ENCODE peak calls at places on chromosomes 6 and 20, in six cellular contexts. L, F, C, N, H and R are unnamed samples.

GRCh38 chr20:58001381-58001780 is 227.1 kb downstream of the ANKRD60 start:
- DNase-seq in F (no peak), L (no peak), N (peak), H (no peak), C (no peak), R (no peak)

GRCh38 chr20:32752458-32753250 is 9.4 kb upstream of the COMMD7 start:
- DNase-seq in L (no peak), N (no peak), F (no peak), C (peak), H (no peak), R (no peak)

GRCh38 chr6:151675746-151676459 is 131.6 kb upstream of the ESR1 start:
- DNase-seq in N (no peak), C (peak), L (peak), H (peak), F (peak), R (peak)

GRCh38 chr6:159797554-159797953 is 2.5 kb upstream of the PNLDC1 start:
- DNase-seq in N (no peak), H (no peak), F (no peak), L (no peak), C (no peak), R (no peak)

GRCh38 chr20:44918342-44918741 is 8.5 kb downstream of the PABPC1L start:
- DNase-seq in C (no peak), N (no peak), L (no peak), H (no peak), F (no peak), R (no peak)

GRCh38 chr6:83055366-83055964 is 10.2 kb downstream of the UBE3D start:
- DNase-seq in H (peak), F (peak), L (peak), C (peak), N (no peak), R (no peak)

GRCh38 chr6:21371676-21372161 is 221.8 kb upstream of the SOX4 start:
- DNase-seq in F (no peak), H (no peak), N (no peak), C (peak), L (no peak), R (no peak)

GRCh38 chr6:153096031-153096430 is 35.1 kb downstream of the RGS17 start:
- DNase-seq in H (no peak), C (no peak), N (no peak), L (no peak), F (no peak), R (no peak)

GRCh38 chr6:166005401-166005845 is 162.2 kb downstream of the TBXT start:
- DNase-seq in C (peak), H (peak), N (peak), F (no peak), L (no peak), R (no peak)

GRCh38 chr20:62382306-62383198 is 4.4 kb upstream of the RPS21 start:
- DNase-seq in H (peak), N (peak), F (peak), C (peak), L (peak), R (peak)

GRCh38 chr6:7271205-7271534 is 41.8 kb downstream of the SSR1 start:
- DNase-seq in H (no peak), L (no peak), N (no peak), C (no peak), F (no peak), R (no peak)

GRCh38 chr6:118872726-118873125 is 21.2 kb upstream of the ASF1A start:
- DNase-seq in N (no peak), C (no peak), H (no peak), L (no peak), F (no peak), R (no peak)

GRCh38 chr6:13357551-13358075 is 29.3 kb upstream of the TBC1D7 start:
- DNase-seq in L (no peak), N (no peak), H (peak), F (no peak), C (peak), R (peak)

GRCh38 chr6:10403385-10404106 is 11.3 kb downstream of the TFAP2A start:
- DNase-seq in H (no peak), F (no peak), N (no peak), C (peak), L (no peak), R (no peak)

GRCh38 chr6:125101656-125102055 is 51.9 kb upstream of the TPD52L1 start:
- DNase-seq in L (no peak), H (no peak), C (peak), F (no peak), N (no peak), R (no peak)

GRCh38 chr6:36328600-36328999 is 8.1 kb downstream of the BNIP5 start:
- DNase-seq in L (no peak), F (no peak), C (no peak), H (no peak), N (no peak), R (no peak)

GRCh38 chr6:114344971-114345274 is 2.1 kb upstream of the HS3ST5 start:
- DNase-seq in N (no peak), H (peak), L (no peak), F (no peak), C (no peak), R (no peak)

GRCh38 chr6:81326856-81327561 is 425.5 kb downstream of the TENT5A start:
- DNase-seq in L (no peak), H (no peak), N (no peak), F (no peak), C (peak), R (no peak)

GRCh38 chr20:50724851-50725721 is 6.3 kb upstream of the PARD6B start:
- DNase-seq in C (peak), N (peak), F (no peak), L (no peak), H (peak), R (no peak)

GRCh38 chr6:138161434-138162103 is at the start of gene ARFGEF3:
- DNase-seq in N (peak), L (no peak), H (peak), C (peak), F (no peak), R (no peak)

GRCh38 chr6:125511809-125512341 is 210.1 kb upstream of the HDDC2 start:
- DNase-seq in N (no peak), L (no peak), H (no peak), C (peak), F (no peak), R (no peak)

GRCh38 chr6:16759646-16760535 is 1.4 kb downstream of the ATXN1 start:
- DNase-seq in L (no peak), N (peak), H (peak), F (peak), C (peak), R (no peak)

DNA sequence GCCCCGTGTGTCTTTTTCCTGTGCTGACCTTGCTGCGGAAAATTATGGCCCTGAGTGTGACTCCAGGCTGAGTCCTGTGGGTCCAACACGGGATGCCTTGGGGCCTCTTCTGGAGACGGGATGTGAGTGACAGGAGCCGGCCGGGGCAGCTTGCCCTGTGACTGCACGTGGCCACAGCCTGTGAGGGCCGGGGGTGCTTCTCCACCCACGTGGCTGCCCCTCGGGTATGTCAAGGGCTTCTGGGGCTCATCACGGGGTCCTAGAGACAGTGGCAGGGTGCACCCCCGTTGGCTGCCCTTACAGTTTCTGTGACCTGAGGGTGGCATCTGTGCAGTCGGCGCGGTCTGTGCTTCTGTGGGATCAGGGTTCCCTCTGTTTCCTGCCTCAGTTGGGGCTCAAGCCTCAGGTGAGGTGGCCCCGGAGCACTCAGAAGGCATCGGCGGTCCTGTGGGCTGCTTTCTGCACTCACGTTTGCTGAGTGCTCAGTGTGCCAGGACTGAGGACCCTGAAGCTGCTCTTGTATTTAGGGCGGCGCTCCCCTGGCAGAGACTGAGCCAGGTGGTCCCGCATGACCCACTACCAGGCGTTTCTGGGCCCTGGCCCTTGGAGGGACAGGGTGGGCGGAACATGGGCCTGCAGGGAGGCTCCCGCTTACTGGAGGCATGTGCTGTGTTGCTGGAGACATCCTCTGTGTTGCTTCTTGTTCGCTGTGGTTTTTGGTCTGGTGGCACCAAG is 5.4 kb downstream of the RTEL1 start:
- DNase-seq in C (no peak), N (no peak), F (no peak), L (no peak), H (peak), R (no peak)
- H3K4me3 ChIP-seq in C (no peak), N (no peak), F (no peak), L (no peak), H (no peak), R (no peak)

GRCh38 chr20:1897486-1897885 is 2.3 kb downstream of the SIRPA start:
- DNase-seq in F (peak), N (no peak), L (no peak), C (peak), H (no peak), R (no peak)
- H3K4me3 ChIP-seq in F (peak), N (no peak), L (peak), C (peak), H (no peak), R (no peak)

GRCh38 chr20:37042986-37043972 is 52.5 kb downstream of the RBL1 start:
- DNase-seq in F (no peak), L (peak), H (no peak), N (no peak), C (no peak), R (peak)
- H3K4me3 ChIP-seq in F (no peak), L (peak), H (no peak), N (no peak), C (no peak), R (no peak)

GRCh38 chr6:27126815-27127537 is 120.5 kb upstream of the PRSS16 start:
- DNase-seq in N (peak), L (peak), F (peak), C (peak), H (peak), R (peak)
- H3K4me3 ChIP-seq in N (peak), L (peak), F (peak), C (peak), H (peak), R (peak)

GRCh38 chr6:34526241-34526972 is 29.7 kb downstream of the SPDEF start:
- DNase-seq in C (no peak), H (peak), F (no peak), L (no peak), N (peak), R (no peak)
- H3K4me3 ChIP-seq in C (peak), H (peak), F (no peak), L (peak), N (no peak), R (peak)

GRCh38 chr6:111975501-111975900 is 78.4 kb upstream of the CCN6 start:
- DNase-seq in F (no peak), N (no peak), L (no peak), C (no peak), H (no peak), R (no peak)

GRCh38 chr6:111971866-111972532 is 81.9 kb upstream of the CCN6 start:
- DNase-seq in F (no peak), C (peak), N (no peak), H (no peak), L (no peak), R (no peak)

GRCh38 chr6:111973897-111974639 is 79.8 kb upstream of the CCN6 start:
- DNase-seq in N (no peak), C (peak), H (no peak), F (no peak), L (no peak), R (no peak)

GRCh38 chr6:111971181-111971829 is 82.6 kb upstream of the CCN6 start:
- DNase-seq in H (no peak), C (no peak), F (no peak), N (no peak), L (no peak), R (no peak)

GRCh38 chr6:111972714-111973678 is 80.9 kb upstream of the CCN6 start:
- DNase-seq in H (no peak), N (peak), C (peak), F (peak), L (no peak), R (no peak)
- H3K4me3 ChIP-seq in H (no peak), N (no peak), C (peak), F (no peak), L (no peak), R (no peak)

GRCh38 chr20:3797592-3798404 is 1.7 kb downstream of the CDC25B start:
- DNase-seq in C (no peak), H (peak), L (peak), F (no peak), N (no peak), R (no peak)

GRCh38 chr20:3796477-3797225 is 541 bp downstream of the CDC25B start:
- DNase-seq in N (peak), C (no peak), F (no peak), H (peak), L (peak), R (no peak)

GRCh38 chr20:3798405-3798768 is 2.3 kb downstream of the CDC25B start:
- DNase-seq in F (no peak), C (no peak), N (no peak), H (no peak), L (no peak), R (no peak)

GRCh38 chr20:3795511-3796468 is at the start of gene CDC25B:
- DNase-seq in H (peak), L (peak), F (peak), C (peak), N (peak), R (peak)

GRCh38 chr20:3797226-3797545 is 1.1 kb downstream of the CDC25B start:
- DNase-seq in N (no peak), H (no peak), L (no peak), C (no peak), F (no peak), R (no peak)
- H3K4me3 ChIP-seq in N (no peak), H (peak), L (peak), C (peak), F (peak), R (peak)

GRCh38 chr6:154157082-154157481 is 118.0 kb downstream of the OPRM1 start:
- DNase-seq in H (no peak), F (no peak), L (no peak), C (no peak), N (no peak), R (no peak)
- H3K4me3 ChIP-seq in H (no peak), F (no peak), L (no peak), C (no peak), N (no peak), R (no peak)